ENCODE peak calls at places on chromosome 19, in nine cellular contexts. Z, S, X, G, T, J, H, A and N are unnamed samples.

GRCh38 chr19:51311388-51312257 is at the start of gene IGLON5:
- DNase-seq in Z (no peak), S (no peak), X (no peak), G (no peak), T (no peak), J (no peak), H (no peak), A (no peak), N (no peak)

GRCh38 chr19:16293133-16294085 is 31.2 kb upstream of the KLF2 start:
- DNase-seq in Z (peak), S (no peak), X (no peak), G (peak), T (peak), J (peak), H (no peak), A (peak), N (no peak)

GRCh38 chr19:18898081-18898532 is 2.1 kb upstream of the CERS1 start:
- DNase-seq in Z (no peak), S (no peak), X (peak), G (no peak), T (no peak), J (no peak), H (no peak), A (no peak), N (no peak)

GRCh38 chr19:15147090-15147489 is 39.9 kb downstream of the SYDE1 start:
- DNase-seq in Z (no peak), S (no peak), X (no peak), G (no peak), T (no peak), J (no peak), H (no peak), A (no peak), N (no peak)

GRCh38 chr19:56507446-56508281 is at the start of gene ZNF471:
- DNase-seq in Z (peak), S (peak), X (no peak), G (no peak), T (peak), J (peak), H (peak), A (no peak), N (no peak)

GRCh38 chr19:18417250-18418033 is 1.8 kb upstream of the SSBP4 start:
- DNase-seq in Z (no peak), S (no peak), X (peak), G (peak), T (peak), J (no peak), H (no peak), A (peak), N (peak)

GRCh38 chr19:1507192-1507660 is 5.6 kb downstream of the ADAMTSL5 start:
- DNase-seq in Z (no peak), S (no peak), X (peak), G (no peak), T (no peak), J (no peak), H (no peak), A (no peak), N (peak)

GRCh38 chr19:30719189-30719990 is 347.2 kb downstream of the ZNF536 start:
- DNase-seq in Z (no peak), S (no peak), X (no peak), G (no peak), T (peak), J (no peak), H (no peak), A (peak), N (no peak)

GRCh38 chr19:55305491-55305890 is 19.6 kb downstream of the TMEM150B start:
- DNase-seq in Z (no peak), S (peak), X (no peak), G (peak), T (peak), J (no peak), H (peak), A (peak), N (no peak)

GRCh38 chr19:54803410-54803809 is at the start of gene KIR2DL4:
- DNase-seq in Z (no peak), S (no peak), X (peak), G (no peak), T (no peak), J (no peak), H (no peak), A (no peak), N (no peak)

GRCh38 chr19:50361290-50362029 is 4.0 kb downstream of the NAPSA start:
- DNase-seq in Z (no peak), S (no peak), X (no peak), G (no peak), T (no peak), J (no peak), H (no peak), A (no peak), N (no peak)

GRCh38 chr19:18745012-18745735 is 45.9 kb downstream of the COMP start:
- DNase-seq in Z (no peak), S (no peak), X (no peak), G (no peak), T (no peak), J (no peak), H (no peak), A (no peak), N (no peak)

GRCh38 chr19:45215391-45216191 is 29.6 kb downstream of the EXOC3L2 start:
- DNase-seq in Z (no peak), S (no peak), X (no peak), G (peak), T (no peak), J (no peak), H (no peak), A (peak), N (no peak)

GRCh38 chr19:39307233-39307821 is 11.1 kb downstream of the IFNL1 start:
- DNase-seq in Z (no peak), S (no peak), X (no peak), G (no peak), T (no peak), J (no peak), H (no peak), A (peak), N (no peak)

GRCh38 chr19:8036438-8037099 is 16.0 kb upstream of the CCL25 start:
- DNase-seq in Z (no peak), S (no peak), X (no peak), G (no peak), T (no peak), J (no peak), H (no peak), A (no peak), N (no peak)

GRCh38 chr19:38513762-38514167 is 80.3 kb downstream of the RYR1 start:
- DNase-seq in Z (no peak), S (no peak), X (no peak), G (no peak), T (no peak), J (no peak), H (no peak), A (no peak), N (no peak)

GRCh38 chr19:6273701-6274601 is 5.8 kb downstream of the MLLT1 start:
- DNase-seq in Z (no peak), S (no peak), X (no peak), G (peak), T (peak), J (peak), H (peak), A (peak), N (no peak)

GRCh38 chr19:18762125-18763023 is 28.7 kb downstream of the COMP start:
- DNase-seq in Z (no peak), S (no peak), X (no peak), G (peak), T (peak), J (no peak), H (no peak), A (peak), N (no peak)

GRCh38 chr19:15431396-15432017 is 12.7 kb upstream of the AKAP8L start:
- DNase-seq in Z (no peak), S (no peak), X (no peak), G (no peak), T (no peak), J (no peak), H (no peak), A (no peak), N (no peak)

GRCh38 chr19:11420429-11420893 is 1.3 kb upstream of the RGL3 start:
- DNase-seq in Z (no peak), S (no peak), X (no peak), G (no peak), T (peak), J (no peak), H (no peak), A (peak), N (no peak)

GRCh38 chr19:18657590-18658365 is 20.9 kb downstream of the KLHL26 start:
- DNase-seq in Z (no peak), S (no peak), X (peak), G (no peak), T (peak), J (no peak), H (no peak), A (no peak), N (no peak)

GRCh38 chr19:51127755-51128154 is 3.0 kb downstream of the SIGLEC9 start:
- DNase-seq in Z (no peak), S (peak), X (no peak), G (no peak), T (no peak), J (no peak), H (no peak), A (no peak), N (no peak)

GRCh38 chr19:7342143-7342542 is 6.6 kb upstream of the ARHGEF18 start:
- DNase-seq in Z (no peak), S (no peak), X (no peak), G (no peak), T (no peak), J (no peak), H (no peak), A (no peak), N (no peak)

GRCh38 chr19:53172892-53173291 is 14.0 kb upstream of the ZNF347 start:
- DNase-seq in Z (no peak), S (no peak), X (no peak), G (peak), T (no peak), J (no peak), H (no peak), A (no peak), N (no peak)

GRCh38 chr19:30406220-30406944 is 34.2 kb downstream of the ZNF536 start:
- DNase-seq in Z (no peak), S (no peak), X (peak), G (no peak), T (no peak), J (no peak), H (no peak), A (no peak), N (no peak)

GRCh38 chr19:38061294-38061693 is 154.3 kb downstream of the SIPA1L3 start:
- DNase-seq in Z (peak), S (no peak), X (no peak), G (peak), T (no peak), J (peak), H (no peak), A (no peak), N (no peak)

GRCh38 chr19:21947775-21948174 is 63.0 kb downstream of the ZNF208 start:
- DNase-seq in Z (no peak), S (no peak), X (no peak), G (peak), T (no peak), J (no peak), H (no peak), A (no peak), N (no peak)

GRCh38 chr19:52963229-52963760 is 614 bp upstream of the ZNF816 start:
- DNase-seq in Z (no peak), S (peak), X (no peak), G (no peak), T (no peak), J (no peak), H (no peak), A (no peak), N (peak)

GRCh38 chr19:6236310-6237291 is 43.2 kb downstream of the MLLT1 start:
- DNase-seq in Z (no peak), S (no peak), X (no peak), G (peak), T (no peak), J (no peak), H (no peak), A (peak), N (no peak)

GRCh38 chr19:21838646-21839045 is 2.7 kb upstream of the ZNF43 start:
- DNase-seq in Z (no peak), S (no peak), X (no peak), G (no peak), T (no peak), J (no peak), H (no peak), A (no peak), N (no peak)

GRCh38 chr19:48896191-48896720 is 2.3 kb downstream of the TULP2 start:
- DNase-seq in Z (no peak), S (peak), X (no peak), G (no peak), T (peak), J (no peak), H (peak), A (no peak), N (no peak)

GRCh38 chr19:49441210-49441959 is at the start of gene SLC17A7:
- DNase-seq in Z (no peak), S (no peak), X (no peak), G (no peak), T (peak), J (no peak), H (no peak), A (no peak), N (no peak)

GRCh38 chr19:50333235-50333736 is 4.1 kb upstream of the KCNC3 start:
- DNase-seq in Z (peak), S (peak), X (peak), G (no peak), T (peak), J (no peak), H (peak), A (peak), N (peak)

GRCh38 chr19:58228584-58229254 is at the start of gene ZNF544:
- DNase-seq in Z (peak), S (peak), X (peak), G (peak), T (peak), J (no peak), H (peak), A (peak), N (peak)
- TF ChIP-seq CTCF in Z (peak), S (no peak), X (peak), G (no peak), T (no peak), J (peak), H (no peak), A (no peak), N (peak)

GRCh38 chr19:371501-372160 is 27.0 kb upstream of the MIER2 start:
- DNase-seq in Z (no peak), S (no peak), X (peak), G (no peak), T (no peak), J (no peak), H (no peak), A (no peak), N (peak)
- TF ChIP-seq CTCF in Z (no peak), S (no peak), X (no peak), G (no peak), T (no peak), J (no peak), H (no peak), A (no peak), N (no peak)

GRCh38 chr19:44164327-44164672 is 600 bp upstream of the ZNF226 start:
- DNase-seq in Z (no peak), S (no peak), X (no peak), G (no peak), T (no peak), J (no peak), H (no peak), A (no peak), N (no peak)

GRCh38 chr19:44164673-44165512 is at the start of gene ZNF226:
- DNase-seq in Z (peak), S (peak), X (peak), G (peak), T (peak), J (peak), H (peak), A (peak), N (peak)

GRCh38 chr19:44163789-44164188 is 1.1 kb upstream of the ZNF226 start:
- DNase-seq in Z (no peak), S (no peak), X (no peak), G (no peak), T (no peak), J (no peak), H (no peak), A (no peak), N (no peak)
- TF ChIP-seq CTCF in Z (no peak), S (no peak), X (no peak), G (no peak), T (no peak), J (no peak), H (no peak), A (no peak), N (no peak)

GRCh38 chr19:13960863-13961784 is 8.8 kb downstream of the DCAF15 start:
- DNase-seq in Z (no peak), S (no peak), X (no peak), G (no peak), T (no peak), J (no peak), H (no peak), A (no peak), N (no peak)
- TF ChIP-seq CTCF in Z (no peak), S (no peak), X (no peak), G (no peak), T (no peak), J (peak), H (no peak), A (no peak), N (no peak)

GRCh38 chr19:46721269-46722003 is 4.5 kb upstream of the PRKD2 start:
- DNase-seq in Z (no peak), S (no peak), X (no peak), G (no peak), T (no peak), J (no peak), H (no peak), A (no peak), N (no peak)
- TF ChIP-seq CTCF in Z (peak), S (no peak), X (peak), G (no peak), T (no peak), J (peak), H (no peak), A (peak), N (peak)

DNA sequence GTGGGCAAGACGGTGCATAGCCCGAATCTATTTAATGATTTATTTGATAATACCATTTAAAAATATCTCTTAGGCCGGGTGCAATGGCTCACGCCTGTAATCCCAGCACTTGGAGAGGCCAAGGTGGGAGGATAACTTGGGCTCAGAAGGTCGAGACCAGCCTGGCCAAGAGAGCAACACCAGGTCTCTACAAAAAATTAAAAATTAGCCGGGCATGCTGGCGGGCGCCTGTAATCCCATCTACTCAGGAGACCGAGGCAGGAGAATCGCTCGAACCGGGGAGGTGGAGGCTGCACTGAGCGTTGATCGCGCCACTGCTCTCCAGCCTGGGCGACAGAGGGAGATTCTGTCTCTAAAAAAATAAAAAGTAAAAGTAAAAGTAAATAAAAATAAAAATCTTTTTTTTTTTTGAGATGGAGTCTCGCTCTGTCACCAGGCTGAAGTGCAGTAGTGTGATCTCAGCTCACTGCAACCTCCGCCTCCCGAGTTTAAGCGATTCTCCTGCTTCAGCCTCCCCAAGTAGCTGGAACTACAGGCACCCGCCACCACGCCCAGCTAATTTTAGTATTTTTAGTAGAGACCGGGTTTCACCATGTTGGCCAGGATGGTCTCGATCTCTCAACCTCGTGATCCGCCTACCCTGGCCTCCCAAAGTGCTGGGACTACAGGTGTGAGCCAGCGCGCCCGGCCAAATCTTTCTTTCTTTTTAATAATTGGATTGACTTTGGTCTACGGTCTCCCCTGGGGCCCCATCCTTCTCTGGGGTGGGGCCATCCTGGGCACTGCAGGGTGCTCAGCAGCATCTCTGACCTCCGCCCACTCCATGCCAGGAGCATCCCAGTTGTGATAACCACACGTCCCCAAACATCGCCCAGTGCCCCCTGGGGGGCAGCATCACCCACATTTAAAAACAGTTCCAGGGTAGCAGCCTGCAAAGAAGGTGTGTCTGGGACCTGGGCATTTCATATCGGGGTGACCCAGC is 90.7 kb downstream of the GNG7 start:
- DNase-seq in Z (no peak), S (no peak), X (no peak), G (no peak), T (no peak), J (no peak), H (no peak), A (no peak), N (no peak)
- TF ChIP-seq CTCF in Z (no peak), S (peak), X (peak), G (no peak), T (no peak), J (no peak), H (no peak), A (no peak), N (no peak)

GRCh38 chr19:10115392-10116084 is 4.0 kb downstream of the P2RY11 start:
- DNase-seq in Z (no peak), S (no peak), X (no peak), G (peak), T (no peak), J (no peak), H (no peak), A (no peak), N (no peak)

GRCh38 chr19:10112895-10113591 is 1.6 kb downstream of the P2RY11 start:
- DNase-seq in Z (no peak), S (peak), X (no peak), G (peak), T (peak), J (no peak), H (peak), A (peak), N (no peak)

GRCh38 chr19:10113592-10113963 is 2.1 kb downstream of the P2RY11 start:
- DNase-seq in Z (no peak), S (no peak), X (no peak), G (peak), T (no peak), J (no peak), H (no peak), A (no peak), N (no peak)

GRCh38 chr19:10114651-10115391 is 3.3 kb downstream of the P2RY11 start:
- DNase-seq in Z (no peak), S (no peak), X (no peak), G (peak), T (no peak), J (no peak), H (no peak), A (no peak), N (no peak)

DNA sequence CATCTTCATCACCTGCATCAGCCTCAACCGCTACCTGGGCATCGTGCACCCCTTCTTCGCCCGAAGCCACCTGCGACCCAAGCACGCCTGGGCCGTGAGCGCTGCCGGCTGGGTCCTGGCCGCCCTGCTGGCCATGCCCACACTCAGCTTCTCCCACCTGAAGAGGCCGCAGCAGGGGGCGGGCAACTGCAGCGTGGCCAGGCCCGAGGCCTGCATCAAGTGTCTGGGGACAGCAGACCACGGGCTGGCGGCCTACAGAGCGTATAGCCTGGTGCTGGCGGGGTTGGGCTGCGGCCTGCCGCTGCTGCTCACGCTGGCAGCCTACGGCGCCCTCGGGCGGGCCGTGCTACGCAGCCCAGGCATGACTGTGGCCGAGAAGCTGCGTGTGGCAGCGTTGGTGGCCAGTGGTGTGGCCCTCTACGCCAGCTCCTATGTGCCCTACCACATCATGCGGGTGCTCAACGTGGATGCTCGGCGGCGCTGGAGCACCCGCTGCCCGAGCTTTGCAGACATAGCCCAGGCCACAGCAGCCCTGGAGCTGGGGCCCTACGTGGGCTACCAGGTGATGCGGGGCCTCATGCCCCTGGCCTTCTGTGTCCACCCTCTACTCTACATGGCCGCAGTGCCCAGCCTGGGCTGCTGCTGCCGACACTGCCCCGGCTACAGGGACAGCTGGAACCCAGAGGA is 2.6 kb downstream of the P2RY11 start:
- DNase-seq in Z (no peak), S (no peak), X (no peak), G (no peak), T (no peak), J (no peak), H (no peak), A (no peak), N (no peak)
- TF ChIP-seq CTCF in Z (no peak), S (no peak), X (no peak), G (no peak), T (no peak), J (no peak), H (no peak), A (no peak), N (no peak)